ENCODE peak calls at places on chromosome 1, in ten cellular contexts. R, L, P, W, H, X, G, Q, E and F are unnamed samples.

GRCh38 chr1:56922070-56922469 is 43.7 kb downstream of the C8B start:
- DNase-seq in G (no peak), R (no peak), L (no peak), H (no peak), X (no peak), E (no peak), P (no peak), W (no peak), Q (no peak), F (no peak)

GRCh38 chr1:247437551-247438535 is 20.1 kb downstream of the OR2B11 start:
- DNase-seq in G (no peak), Q (no peak), R (no peak), X (no peak), P (no peak), L (no peak), H (no peak), E (no peak), W (no peak), F (no peak)

GRCh38 chr1:178168535-178168934 is 74.6 kb downstream of the RASAL2 start:
- DNase-seq in G (no peak), L (no peak), E (no peak), R (no peak), X (no peak), W (no peak), P (no peak), Q (no peak), H (peak; percentile 36), F (no peak)

GRCh38 chr1:203351037-203351625 is at the start of gene FMOD:
- DNase-seq in H (no peak), P (peak; percentile 73), W (no peak), L (peak; percentile 85), E (no peak), R (no peak), X (peak; percentile 71), Q (peak; percentile 73), G (peak; percentile 71), F (peak; percentile 71)

GRCh38 chr1:219567341-219567947 is 45.5 kb downstream of the ZC3H11B start:
- DNase-seq in Q (no peak), G (no peak), P (peak; percentile 22), R (no peak), H (peak; percentile 56), X (peak; percentile 36), E (no peak), L (no peak), W (no peak), F (no peak)

GRCh38 chr1:18234790-18235242 is 127.2 kb downstream of the IGSF21 start:
- DNase-seq in E (no peak), W (no peak), G (peak; percentile 88), X (peak; percentile 92), Q (no peak), R (no peak), H (peak; percentile 79), L (no peak), P (peak; percentile 32), F (no peak)

GRCh38 chr1:246067432-246068021 is 439.6 kb downstream of the SMYD3 start:
- DNase-seq in X (no peak), W (no peak), G (no peak), H (no peak), E (no peak), R (no peak), L (no peak), P (no peak), Q (no peak), F (no peak)

GRCh38 chr1:43861337-43861736 is 72.3 kb upstream of the ARTN start:
- DNase-seq in Q (no peak), P (no peak), E (no peak), R (no peak), W (no peak), H (no peak), G (no peak), X (no peak), L (no peak), F (no peak)

DNA sequence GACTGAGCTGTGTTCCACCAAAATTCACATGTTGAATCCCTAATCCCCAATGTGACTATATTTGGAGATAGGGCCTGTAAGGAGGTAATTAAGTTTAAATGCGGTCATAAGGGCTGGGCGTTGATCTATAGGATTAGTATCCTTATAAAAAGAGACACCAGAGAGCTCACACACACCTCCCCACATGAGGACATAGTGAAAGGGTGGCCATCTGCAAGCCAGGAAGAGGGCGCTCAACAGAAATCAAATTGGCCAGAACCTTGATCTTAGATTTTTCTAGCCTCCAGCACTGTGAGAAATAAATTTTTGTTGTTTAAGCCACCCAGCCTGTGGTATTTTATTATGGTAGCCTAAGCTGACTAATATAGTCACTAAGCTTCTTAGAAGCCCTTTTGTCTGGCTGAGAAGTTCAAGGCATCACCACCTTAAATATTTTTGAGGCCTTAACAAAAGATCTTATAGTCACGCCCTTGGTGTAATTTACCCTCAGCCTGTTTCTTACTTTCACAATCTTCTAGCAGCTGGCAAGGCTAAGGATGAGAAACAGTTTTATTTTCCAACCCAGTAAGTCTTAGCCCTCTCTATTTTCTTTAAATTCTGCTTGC is 28.8 kb downstream of the GORAB start:
- DNase-seq in E (no peak), X (no peak), L (no peak), P (no peak), H (no peak), W (no peak), G (no peak), Q (no peak), R (no peak), F (no peak)
- H3K4me1 ChIP-seq in E (no peaks in the 10 kb centered on the region), X (peaks cover 27% of the 10 kb centered on the region), L (peaks cover 16% of the 10 kb centered on the region), P (peaks cover 12% of the 10 kb centered on the region), H (no peaks in the 10 kb centered on the region), W (peaks cover 8% of the 10 kb centered on the region), G (peaks cover 11% of the 10 kb centered on the region), Q (peaks cover 20% of the 10 kb centered on the region), R (no peaks in the 10 kb centered on the region), F (peaks cover 13% of the 10 kb centered on the region)

GRCh38 chr1:153794671-153795324 is 19.6 kb downstream of the SLC27A3 start:
- DNase-seq in W (no peak), L (peak; percentile 69), G (peak; percentile 46), X (no peak), P (no peak), Q (peak; percentile 19), R (no peak), E (no peak), H (no peak), F (no peak)

GRCh38 chr1:153793261-153793972 is 18.2 kb downstream of the SLC27A3 start:
- DNase-seq in X (peak; percentile 60), E (no peak), Q (peak; percentile 19), W (no peak), P (no peak), R (no peak), L (no peak), H (no peak), G (no peak), F (no peak)

GRCh38 chr1:153795325-153795837 is 20.2 kb downstream of the SLC27A3 start:
- DNase-seq in L (peak; percentile 64), E (no peak), R (peak; percentile 79), H (no peak), W (no peak), X (no peak), P (no peak), Q (peak; percentile 15), G (peak; percentile 46), F (no peak)

GRCh38 chr1:153792631-153793041 is 17.4 kb downstream of the SLC27A3 start:
- DNase-seq in G (no peak), W (no peak), X (no peak), P (no peak), Q (peak; percentile 22), L (no peak), H (no peak), R (peak; percentile 78), E (no peak), F (no peak)

GRCh38 chr1:153793973-153794615 is 18.9 kb downstream of the SLC27A3 start:
- DNase-seq in X (no peak), R (no peak), P (no peak), W (no peak), L (no peak), G (no peak), Q (peak; percentile 16), E (no peak), H (no peak), F (no peak)
- H3K36me3 ChIP-seq in X (no peaks in the 10 kb centered on the region), R (no peaks in the 10 kb centered on the region), P (no peaks in the 10 kb centered on the region), W (no peaks in the 10 kb centered on the region), L (no peaks in the 10 kb centered on the region), G (no peaks in the 10 kb centered on the region), Q (no peaks in the 10 kb centered on the region), E (no peaks in the 10 kb centered on the region), H (no peaks in the 10 kb centered on the region), F (no peaks in the 10 kb centered on the region)

GRCh38 chr1:115433483-115433882 is 95.4 kb upstream of the NGF start:
- DNase-seq in X (no peak), W (no peak), H (no peak), P (no peak), G (peak; percentile 60), E (no peak), R (no peak), L (peak; percentile 78), Q (no peak), F (no peak)

GRCh38 chr1:115430717-115431116 is 92.7 kb upstream of the NGF start:
- DNase-seq in R (no peak), X (no peak), P (no peak), E (no peak), Q (no peak), W (no peak), L (no peak), H (no peak), G (peak; percentile 78), F (no peak)

GRCh38 chr1:115429884-115430283 is 91.8 kb upstream of the NGF start:
- DNase-seq in L (no peak), Q (no peak), G (no peak), E (no peak), P (no peak), W (no peak), R (no peak), H (no peak), X (no peak), F (no peak)

GRCh38 chr1:115429242-115429641 is 91.2 kb upstream of the NGF start:
- DNase-seq in L (no peak), H (no peak), R (no peak), X (no peak), E (no peak), Q (no peak), P (no peak), G (no peak), W (no peak), F (no peak)

GRCh38 chr1:115432061-115432460 is 94.0 kb upstream of the NGF start:
- DNase-seq in G (no peak), R (no peak), L (peak; percentile 76), X (no peak), P (no peak), W (no peak), Q (no peak), H (no peak), E (no peak), F (no peak)
- H3K4me1 ChIP-seq in G (no peaks in the 10 kb centered on the region), R (no peaks in the 10 kb centered on the region), L (no peaks in the 10 kb centered on the region), X (peaks cover 12% of the 10 kb centered on the region), P (no peaks in the 10 kb centered on the region), W (no peaks in the 10 kb centered on the region), Q (peaks cover 8% of the 10 kb centered on the region), H (peaks cover 4% of the 10 kb centered on the region), E (no peaks in the 10 kb centered on the region), F (no peaks in the 10 kb centered on the region)

GRCh38 chr1:35807614-35808375 is at the start of gene AGO4:
- DNase-seq in L (peak; percentile 87), R (peak; percentile 92), P (peak; percentile 58), E (peak; percentile 19), H (peak; percentile 85), W (no peak), X (peak; percentile 81), Q (peak; percentile 45), G (peak; percentile 75), F (peak; percentile 72)

GRCh38 chr1:35808376-35809155 is 750 bp downstream of the AGO4 start:
- DNase-seq in E (peak; percentile 2), P (peak; percentile 34), L (peak; percentile 80), Q (peak; percentile 35), H (peak; percentile 50), X (peak; percentile 53), W (peak; percentile 24), R (peak; percentile 90), G (no peak), F (peak; percentile 32)

GRCh38 chr1:35809156-35810095 is 1.6 kb downstream of the AGO4 start:
- DNase-seq in E (no peak), Q (no peak), P (no peak), R (no peak), L (no peak), W (no peak), G (no peak), X (no peak), H (no peak), F (no peak)

GRCh38 chr1:35810096-35810860 is 2.5 kb downstream of the AGO4 start:
- DNase-seq in G (no peak), P (no peak), R (no peak), H (no peak), Q (no peak), L (no peak), X (no peak), E (no peak), W (no peak), F (no peak)
- H3K36me3 ChIP-seq in G (no peaks in the 10 kb centered on the region), P (no peaks in the 10 kb centered on the region), R (no peaks in the 10 kb centered on the region), H (no peaks in the 10 kb centered on the region), Q (no peaks in the 10 kb centered on the region), L (no peaks in the 10 kb centered on the region), X (no peaks in the 10 kb centered on the region), E (no peaks in the 10 kb centered on the region), W (no peaks in the 10 kb centered on the region), F (no peaks in the 10 kb centered on the region)